ENCODE peak calls at places on chromosome 13, in eight cellular contexts. T is CD8-positive, alpha-beta T cell; V is left lung; L is ovary; C is Peyer's patch; G is adrenal gland; F is cardiac muscle cell; W is thoracic aorta. O is an unnamed sample.
A peak's percentile ranks its signal among the peaks of the same experiment; 100 is the strongest.

GRCh38 chr13:110758195-110758594 is 44.7 kb downstream of the ING1 start:
- DNase-seq in C (no peak), V (no peak), T (no peak), F (peak; percentile 49), L (no peak), G (no peak), W (no peak), O (no peak)

GRCh38 chr13:49098198-49098597 is 121.9 kb upstream of the MLNR start:
- DNase-seq in F (peak; percentile 94), V (no peak), G (peak; percentile 69), T (no peak), W (peak; percentile 30), L (no peak), C (no peak), O (no peak)

GRCh38 chr13:64591981-64592380 is 2638.2 kb downstream of the PCDH9 start:
- DNase-seq in V (no peak), F (peak; percentile 38), L (no peak), C (no peak), T (no peak), W (no peak), G (no peak), O (no peak)

GRCh38 chr13:79427265-79427664 is 21.2 kb upstream of the RBM26 start:
- DNase-seq in V (no peak), T (no peak), W (no peak), C (no peak), G (no peak), F (no peak), L (no peak), O (no peak)

GRCh38 chr13:72983085-72983768 is 75.6 kb upstream of the KLF5 start:
- DNase-seq in W (no peak), L (no peak), F (peak; percentile 72), T (no peak), C (no peak), V (no peak), G (peak; percentile 47), O (no peak)

GRCh38 chr13:30972888-30973377 is 40.5 kb downstream of the TEX26 start:
- DNase-seq in V (no peak), W (no peak), C (no peak), T (no peak), F (no peak), L (no peak), G (no peak), O (no peak)

GRCh38 chr13:101341464-101341863 is 74.8 kb downstream of the NALCN start:
- DNase-seq in F (no peak), W (no peak), T (no peak), C (no peak), G (no peak), V (no peak), L (no peak), O (no peak)

GRCh38 chr13:101382086-101382485 is 34.2 kb downstream of the NALCN start:
- DNase-seq in T (no peak), L (no peak), G (no peak), W (no peak), F (no peak), V (no peak), C (no peak), O (no peak)

GRCh38 chr13:51768378-51768921 is 35.5 kb downstream of the DHRS12 start:
- DNase-seq in G (no peak), F (no peak), C (no peak), T (no peak), W (no peak), L (no peak), V (no peak), O (peak; percentile 78)

GRCh38 chr13:51976423-51976822 is 34.8 kb downstream of the ATP7B start:
- DNase-seq in G (no peak), C (no peak), L (no peak), F (no peak), T (no peak), V (no peak), W (no peak), O (no peak)

GRCh38 chr13:51275101-51275500 is 52.9 kb downstream of the FAM124A start:
- DNase-seq in L (no peak), W (no peak), V (no peak), C (no peak), G (no peak), F (no peak), T (no peak), O (no peak)

DNA sequence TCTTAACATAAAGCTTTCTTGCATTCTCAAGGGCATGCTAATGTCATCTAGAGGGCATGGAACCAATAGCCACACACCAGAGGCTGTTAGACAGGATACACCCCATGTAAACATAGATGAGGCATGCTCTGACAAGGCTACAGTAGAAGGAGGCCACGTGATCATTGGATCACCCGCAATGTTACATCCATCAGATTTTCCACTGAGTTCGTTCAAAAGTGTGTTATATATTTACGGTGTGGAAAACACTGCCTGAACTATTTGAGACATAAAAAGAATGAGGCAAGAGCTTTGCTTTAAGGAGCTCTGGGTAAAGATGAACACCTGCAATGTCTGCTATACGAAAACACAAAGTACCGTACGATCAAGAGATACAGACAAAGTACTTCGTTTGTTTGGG is 817.5 kb upstream of the SLC10A2 start:
- DNase-seq in C (no peak), G (no peak), L (no peak), F (peak; percentile 19), V (no peak), T (no peak), W (no peak), O (no peak)
- H3K27ac ChIP-seq in C (no peak overlapping the region), G (no peak overlapping the region), L (no peak overlapping the region), F (no peak overlapping the region), V (no peak overlapping the region), T (no peak overlapping the region), W (no peak overlapping the region), O (no peak overlapping the region)

GRCh38 chr13:113821847-113822246 is 42.0 kb downstream of the GAS6 start:
- DNase-seq in G (no peak), V (peak; percentile 75), C (no peak), T (no peak), L (peak; percentile 67), F (no peak), W (no peak), O (no peak)

GRCh38 chr13:113822266-113822665 is 41.6 kb downstream of the GAS6 start:
- DNase-seq in F (no peak), G (no peak), C (no peak), W (no peak), T (no peak), L (no peak), V (peak; percentile 68), O (peak; percentile 43)

GRCh38 chr13:113819731-113820715 is 43.9 kb downstream of the GAS6 start:
- DNase-seq in C (no peak), L (no peak), F (no peak), W (no peak), G (no peak), T (no peak), V (peak; percentile 77), O (peak; percentile 26)

GRCh38 chr13:113819341-113819730 is 44.5 kb downstream of the GAS6 start:
- DNase-seq in F (no peak), C (no peak), L (no peak), T (no peak), V (peak; percentile 61), G (no peak), W (no peak), O (no peak)

DNA sequence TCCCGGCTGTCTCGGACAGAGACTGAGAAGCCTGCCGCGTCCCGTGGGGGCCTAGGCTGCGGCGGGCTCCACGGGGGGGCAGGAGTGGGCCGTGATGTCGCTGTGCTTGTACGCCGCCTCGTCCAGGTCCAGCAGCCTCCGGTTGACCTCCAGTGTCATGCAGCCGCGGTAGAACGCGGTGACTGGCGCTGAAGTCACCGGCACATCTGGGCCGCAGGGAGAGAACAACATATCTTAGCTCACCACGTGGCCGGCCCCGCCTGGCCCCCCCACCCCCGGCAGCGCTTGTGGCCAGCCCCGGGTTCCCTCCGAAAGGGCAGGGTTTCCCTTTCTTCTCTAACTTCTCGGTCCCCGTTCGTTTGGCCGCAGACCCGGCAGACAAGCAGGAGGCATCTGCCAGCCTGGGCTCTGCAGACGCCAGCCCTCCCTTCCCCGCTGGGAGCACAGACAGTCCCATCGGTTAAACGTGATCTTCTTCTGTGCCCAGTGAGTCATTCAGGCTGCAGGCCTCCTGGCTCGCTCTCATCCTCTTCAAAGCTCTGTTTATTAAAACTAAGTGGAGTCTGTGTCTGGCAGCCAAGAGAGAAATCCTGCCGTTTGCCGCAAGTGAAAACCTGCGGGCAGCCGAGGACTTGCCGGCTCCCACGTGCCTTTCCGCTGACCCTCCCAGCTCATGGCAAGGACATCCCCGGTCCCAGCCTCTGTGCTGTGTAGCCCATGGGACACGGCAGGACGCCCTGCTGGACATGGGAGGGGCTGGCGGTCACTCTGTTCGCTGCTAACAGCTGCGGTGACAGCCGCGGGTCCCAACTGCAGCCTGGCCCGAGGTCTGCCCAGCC is 42.8 kb downstream of the GAS6 start:
- DNase-seq in G (peak; percentile 87), C (peak; percentile 19), F (peak; percentile 94), V (peak; percentile 80), L (peak; percentile 77), W (no peak), T (no peak), O (peak; percentile 89)
- H3K4me3 ChIP-seq in G (no peak overlapping the region), C (no peak overlapping the region), F (no peak overlapping the region), V (no peak overlapping the region), L (peak overlapping the region; percentile 17), W (peak overlapping the region; percentile 51), T (no peak overlapping the region), O (no peak overlapping the region)

GRCh38 chr13:114130131-114130707 is 2.2 kb downstream of the RASA3 start:
- DNase-seq in V (no peak), G (no peak), W (no peak), L (no peak), C (no peak), F (no peak), T (no peak), O (no peak)
- H3K4me1 ChIP-seq in V (peaks cover 28% of the 10 kb centered on the region), G (peaks cover 31% of the 10 kb centered on the region), W (peaks cover 29% of the 10 kb centered on the region), L (peaks cover 7% of the 10 kb centered on the region), C (peaks cover 3% of the 10 kb centered on the region), F (peaks cover 37% of the 10 kb centered on the region), T (peaks cover 65% of the 10 kb centered on the region), O (peaks cover 17% of the 10 kb centered on the region)

GRCh38 chr13:97295279-97296182 is 73.4 kb downstream of the MBNL2 start:
- DNase-seq in V (no peak), F (peak; percentile 55), W (no peak), G (no peak), C (no peak), T (no peak), L (no peak), O (no peak)

GRCh38 chr13:97301382-97302095 is 79.4 kb downstream of the MBNL2 start:
- DNase-seq in F (no peak), C (no peak), L (no peak), W (no peak), T (no peak), G (no peak), V (no peak), O (no peak)

GRCh38 chr13:97300871-97301270 is 78.7 kb downstream of the MBNL2 start:
- DNase-seq in F (no peak), G (no peak), T (no peak), V (no peak), C (no peak), W (no peak), L (no peak), O (no peak)

GRCh38 chr13:97296740-97297139 is 74.6 kb downstream of the MBNL2 start:
- DNase-seq in W (no peak), L (no peak), C (no peak), T (no peak), G (no peak), F (no peak), V (no peak), O (no peak)

DNA sequence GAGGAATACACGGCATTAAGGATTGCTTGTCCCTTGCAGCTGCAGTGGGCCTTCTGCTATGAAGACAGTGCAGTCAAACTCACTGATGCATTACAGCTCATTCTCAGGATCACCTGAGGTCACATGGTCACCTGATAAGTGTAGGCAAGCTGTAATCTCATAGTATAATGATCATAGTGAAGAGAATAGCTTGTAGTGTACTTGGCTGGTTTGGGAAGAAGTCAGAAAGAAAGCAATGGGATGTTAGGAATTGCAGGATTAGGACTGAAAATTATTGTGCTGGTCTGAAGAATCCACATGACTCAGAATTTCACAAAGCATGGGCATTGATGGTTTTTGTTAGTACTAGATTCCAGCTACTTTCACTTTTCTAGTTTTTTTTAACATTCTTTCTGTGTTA is 76.7 kb downstream of the MBNL2 start:
- DNase-seq in C (no peak), V (no peak), G (no peak), W (no peak), F (no peak), T (no peak), L (no peak), O (no peak)
- H3K27ac ChIP-seq in C (no peak overlapping the region), V (no peak overlapping the region), G (no peak overlapping the region), W (no peak overlapping the region), F (no peak overlapping the region), T (no peak overlapping the region), L (no peak overlapping the region), O (no peak overlapping the region)

O was measured in right cardiac atrium.